ENCODE peak calls at places on chromosomes 3 and 15, in six cellular contexts. C is H1, Z is mesenchymal stem cell, Q is IMR-90, V is H9, T is trophoblast cell. S is an unnamed sample.

GRCh38 chr3:193871093-193871485 is 264.9 kb upstream of the HES1 start:
- DNase-seq in C (no peak), Z (no peak), Q (no peak), T (no peak), V (no peak), S (no peak)

GRCh38 chr3:14949126-14949525 is 1.7 kb downstream of the NR2C2 start:
- DNase-seq in Z (peak; percentile 14), T (no peak), V (no peak), C (no peak), Q (no peak), S (no peak)

GRCh38 chr3:14403636-14404395 is 1.4 kb downstream of the SLC6A6 start:
- DNase-seq in V (no peak), Q (no peak), T (no peak), C (no peak), Z (peak; percentile 52), S (no peak)

GRCh38 chr15:99704444-99704838 is 28.8 kb downstream of the LYSMD4 start:
- DNase-seq in Z (peak; percentile 91), Q (peak; percentile 90), V (no peak), C (no peak), T (peak; percentile 55), S (peak; percentile 65)

GRCh38 chr15:61195116-61196002 is 33.7 kb downstream of the RORA start:
- DNase-seq in T (peak; percentile 7), V (no peak), C (no peak), Z (peak; percentile 32), Q (peak; percentile 43), S (peak; percentile 6)

GRCh38 chr3:4508048-4508981 is 15.2 kb downstream of the ITPR1 start:
- DNase-seq in Z (no peak), Q (no peak), C (no peak), T (no peak), V (no peak), S (no peak)

GRCh38 chr15:96064351-96064756 is 266.1 kb upstream of the NR2F2 start:
- DNase-seq in V (no peak), Z (peak; percentile 67), T (peak; percentile 73), Q (peak; percentile 31), C (no peak), S (no peak)

GRCh38 chr15:98548172-98548971 is 100.0 kb upstream of the IGF1R start:
- DNase-seq in C (peak; percentile 23), T (peak; percentile 34), V (peak; percentile 83), Z (peak; percentile 76), Q (peak; percentile 73), S (peak; percentile 56)

GRCh38 chr3:44992555-44993470 is 16.8 kb downstream of the EXOSC7 start:
- DNase-seq in C (no peak), T (peak; percentile 56), Z (peak; percentile 47), Q (no peak), V (peak; percentile 49), S (no peak)

GRCh38 chr3:85726241-85726640 is 767.5 kb downstream of the CADM2 start:
- DNase-seq in C (no peak), T (no peak), Q (peak; percentile 19), V (no peak), Z (no peak), S (no peak)

GRCh38 chr3:132406587-132406986 is 10.7 kb upstream of the DNAJC13 start:
- DNase-seq in Z (no peak), Q (no peak), C (no peak), V (no peak), T (no peak), S (no peak)

GRCh38 chr3:16124636-16125035 is 49.8 kb upstream of the GALNT15 start:
- DNase-seq in V (no peak), T (no peak), Z (peak; percentile 96), Q (peak; percentile 100), C (no peak), S (no peak)

GRCh38 chr3:99659032-99659431 is 20.6 kb downstream of the COL8A1 start:
- DNase-seq in Z (peak; percentile 100), T (peak; percentile 28), V (no peak), C (no peak), Q (peak; percentile 100), S (no peak)

GRCh38 chr3:187567741-187568140 is 102.5 kb downstream of the SST start:
- DNase-seq in C (no peak), T (no peak), Z (peak; percentile 40), V (no peak), Q (peak; percentile 57), S (no peak)

GRCh38 chr3:180199396-180199795 is 162.7 kb upstream of the PEX5L start:
- DNase-seq in V (no peak), C (no peak), Z (no peak), T (no peak), Q (no peak), S (no peak)

GRCh38 chr3:189383630-189384029 is 211.9 kb downstream of the TPRG1 start:
- DNase-seq in Z (no peak), V (no peak), T (no peak), C (no peak), Q (no peak), S (no peak)

GRCh38 chr15:60772395-60773120 is 293.6 kb upstream of the ICE2 start:
- DNase-seq in Q (no peak), C (no peak), Z (no peak), T (no peak), V (no peak), S (no peak)

GRCh38 chr3:172148269-172148668 is 108.9 kb downstream of the FNDC3B start:
- DNase-seq in Z (no peak), V (no peak), C (no peak), Q (peak; percentile 49), T (no peak), S (no peak)

DNA sequence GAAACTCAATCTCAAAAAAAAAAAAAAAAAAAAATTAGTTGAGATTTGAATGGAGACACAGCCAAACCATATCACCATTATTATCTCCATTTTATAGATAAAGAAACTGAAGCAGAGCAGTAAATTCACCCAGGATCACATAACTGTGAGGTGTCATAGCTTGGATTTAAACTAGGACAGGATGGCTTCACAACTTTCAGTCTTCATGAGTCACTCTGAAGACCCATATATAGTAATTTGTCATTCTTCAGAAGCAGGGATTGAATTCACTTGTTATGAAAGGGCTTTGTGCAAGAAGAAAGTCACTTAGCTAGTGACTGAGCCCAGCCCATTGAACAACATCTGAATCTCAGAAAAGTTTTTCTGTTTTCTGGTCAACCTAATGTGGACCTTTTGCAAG is 60.6 kb upstream of the LRIG1 start:
- DNase-seq in T (no peak), V (no peak), Z (peak; percentile 29), Q (peak; percentile 41), C (no peak), S (no peak)
- H3K14ac ChIP-seq in T (no peak overlapping the region), V (no peak overlapping the region), Z (no peak overlapping the region), Q (no peak overlapping the region), C (no peak overlapping the region), S (no peak overlapping the region)

GRCh38 chr3:21517184-21517583 is 233.8 kb downstream of the ZNF385D start:
- DNase-seq in Q (no peak), C (no peak), T (no peak), V (peak; percentile 33), Z (no peak), S (no peak)
- H4K8ac ChIP-seq in Q (no peak overlapping the region), C (no peak overlapping the region), T (no peak overlapping the region), V (no peak overlapping the region), Z (no peak overlapping the region), S (no peak overlapping the region)

GRCh38 chr3:164340273-164340672 is 738.0 kb downstream of the SI start:
- DNase-seq in C (no peak), Q (no peak), Z (no peak), T (no peak), V (no peak), S (no peak)

GRCh38 chr3:164341086-164341485 is 737.2 kb downstream of the SI start:
- DNase-seq in C (no peak), V (no peak), T (no peak), Z (no peak), Q (no peak), S (no peak)
- H2BK120ac ChIP-seq in C (no peak overlapping the region), V (no peak overlapping the region), T (peak overlapping the region; percentile 11), Z (no peak overlapping the region), Q (no peak overlapping the region), S (no peak overlapping the region)

GRCh38 chr15:25094066-25094465 is 139.3 kb downstream of the SNRPN start:
- DNase-seq in V (no peak), Q (no peak), Z (no peak), C (no peak), T (no peak), S (no peak)
- H3K14ac ChIP-seq in V (no peak overlapping the region), Q (no peak overlapping the region), Z (no peak overlapping the region), C (no peak overlapping the region), T (no peak overlapping the region), S (no peak overlapping the region)

DNA sequence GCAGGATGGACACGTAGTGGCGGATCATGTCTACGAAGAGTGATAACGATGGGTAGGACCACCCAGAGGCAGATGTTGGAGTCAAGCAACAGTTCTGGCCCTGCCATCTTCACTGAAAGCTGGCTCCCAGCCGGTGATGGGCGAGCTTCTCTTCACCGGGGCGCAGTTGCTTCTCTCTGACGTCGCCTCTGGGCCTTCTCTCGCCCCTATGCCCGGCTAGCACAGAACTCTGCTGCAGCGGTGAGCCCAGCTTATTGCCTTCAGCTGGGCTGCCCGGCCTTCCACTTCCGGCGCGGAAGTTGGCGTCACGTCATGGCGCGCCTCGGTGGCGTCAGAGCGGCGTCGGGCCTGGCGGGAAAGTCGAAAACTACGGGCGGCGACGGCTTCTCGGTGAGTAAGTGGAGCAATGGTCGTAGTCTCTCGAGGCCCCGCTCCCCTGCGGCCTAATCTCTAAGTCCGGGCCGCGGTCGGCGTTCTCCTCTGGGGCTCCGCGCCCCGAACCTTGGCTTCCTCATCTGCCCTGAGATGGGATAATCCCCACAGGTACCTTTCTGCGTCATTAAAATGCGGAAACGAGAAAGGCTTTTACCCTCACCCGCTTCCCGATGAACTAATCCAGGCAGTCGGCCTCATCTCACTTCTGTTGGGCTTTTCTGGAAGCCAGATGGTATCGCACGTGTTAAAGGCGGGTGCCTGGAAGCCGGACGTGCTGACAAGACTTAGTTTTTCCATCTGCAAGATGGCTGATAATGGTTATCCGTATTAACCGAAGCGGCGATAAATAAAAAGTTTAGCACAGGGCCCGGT is at the start of gene FANCD2:
- DNase-seq in T (peak; percentile 87), Q (peak; percentile 82), V (peak; percentile 90), C (peak; percentile 53), Z (peak; percentile 90), S (peak; percentile 90)
- H4K8ac ChIP-seq in T (peak within 1 kb of the TSS; percentile 82), Q (peak within 1 kb of the TSS; percentile 86), V (peak within 1 kb of the TSS; percentile 53), C (peak within 1 kb of the TSS; percentile 99), Z (peak within 1 kb of the TSS; percentile 83), S (no peak within 1 kb of the TSS)

DNA sequence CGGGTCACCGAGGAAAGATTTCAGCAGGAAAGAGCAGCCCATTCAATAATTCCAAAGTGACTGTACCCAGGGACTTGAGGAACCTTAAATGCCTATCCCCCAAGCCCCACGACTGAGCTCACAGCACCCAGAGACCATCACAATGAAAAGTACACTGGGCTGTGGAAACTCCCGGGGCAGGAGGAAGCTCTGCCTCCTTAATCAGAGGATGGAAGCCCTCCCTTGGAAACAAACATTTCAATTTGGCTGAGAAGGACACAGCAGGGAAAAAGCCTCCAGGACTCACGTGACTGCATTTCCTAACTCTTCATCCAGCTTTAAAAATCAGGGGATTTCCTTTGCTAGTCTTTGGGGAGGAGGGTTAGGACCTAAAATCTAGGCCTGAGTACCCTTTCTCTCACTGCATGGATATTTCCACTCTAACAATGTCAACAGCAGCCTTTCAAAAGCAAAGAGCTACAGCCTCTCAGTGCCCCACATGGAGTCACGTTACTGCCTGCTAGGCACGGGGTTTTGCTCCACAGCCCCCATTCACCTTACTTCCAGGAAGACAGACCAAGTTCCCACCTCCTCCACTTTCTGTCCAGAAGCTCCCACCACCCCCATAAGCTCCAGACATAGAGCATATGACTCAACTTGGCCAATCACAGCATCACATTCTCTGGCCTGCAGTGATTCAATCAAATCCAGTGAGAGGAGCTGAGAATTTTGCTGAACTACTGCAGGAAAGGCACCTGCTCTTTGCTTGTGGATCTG is 68.9 kb upstream of the WNT5A start:
- DNase-seq in T (no peak), Q (peak; percentile 23), C (no peak), V (no peak), Z (no peak), S (no peak)
- H2BK120ac ChIP-seq in T (no peak overlapping the region), Q (no peak overlapping the region), C (no peak overlapping the region), V (no peak overlapping the region), Z (no peak overlapping the region), S (no peak overlapping the region)